ENCODE peak calls at places on chromosomes 12 and 14, in nine cellular contexts. One of them, this sample, is unnamed. For H3K4me1 and H3K9me3, the result is how much of the 10 kb centered on the place peaks cover.

GRCh38 chr12:23830210-23830609 is 119.3 kb downstream of the SOX5 start:
- DNase-seq in stomach: no peak
- DNase-seq in right lobe of liver: no peak
- DNase-seq in gastrocnemius medialis: no peak
- DNase-seq in PC-9: no peak
- DNase-seq in fibroblast of lung: no peak
- DNase-seq in GM23248: no peak
- DNase-seq in pancreas: no peak
- DNase-seq in neuronal stem cell: peak
- DNase-seq in this sample: no peak

GRCh38 chr12:87155616-87156015 is 873.6 kb downstream of the C12orf50 start:
- DNase-seq in stomach: no peak
- DNase-seq in GM23248: peak
- DNase-seq in pancreas: no peak
- DNase-seq in gastrocnemius medialis: no peak
- DNase-seq in PC-9: no peak
- DNase-seq in neuronal stem cell: no peak
- DNase-seq in fibroblast of lung: peak
- DNase-seq in right lobe of liver: no peak
- DNase-seq in this sample: no peak

GRCh38 chr14:92649934-92650545 is 98.4 kb downstream of the LGMN start:
- DNase-seq in neuronal stem cell: no peak
- DNase-seq in fibroblast of lung: peak
- DNase-seq in right lobe of liver: peak
- DNase-seq in gastrocnemius medialis: peak
- DNase-seq in PC-9: peak
- DNase-seq in pancreas: no peak
- DNase-seq in stomach: peak
- DNase-seq in GM23248: peak
- DNase-seq in this sample: peak

GRCh38 chr12:31507966-31508365 is 83.0 kb downstream of the DENND5B start:
- DNase-seq in PC-9: no peak
- DNase-seq in neuronal stem cell: no peak
- DNase-seq in pancreas: no peak
- DNase-seq in stomach: no peak
- DNase-seq in fibroblast of lung: peak
- DNase-seq in GM23248: peak
- DNase-seq in right lobe of liver: no peak
- DNase-seq in gastrocnemius medialis: no peak
- DNase-seq in this sample: no peak

GRCh38 chr12:25529738-25530137 is 23.3 kb downstream of the LMNTD1 start:
- DNase-seq in PC-9: no peak
- DNase-seq in stomach: no peak
- DNase-seq in pancreas: no peak
- DNase-seq in GM23248: peak
- DNase-seq in neuronal stem cell: no peak
- DNase-seq in right lobe of liver: no peak
- DNase-seq in gastrocnemius medialis: no peak
- DNase-seq in fibroblast of lung: peak
- DNase-seq in this sample: no peak

GRCh38 chr14:99753225-99754140 is 39.7 kb upstream of the EML1 start:
- DNase-seq in GM23248: peak
- DNase-seq in fibroblast of lung: no peak
- DNase-seq in stomach: no peak
- DNase-seq in neuronal stem cell: no peak
- DNase-seq in right lobe of liver: peak
- DNase-seq in PC-9: no peak
- DNase-seq in pancreas: peak
- DNase-seq in gastrocnemius medialis: no peak
- DNase-seq in this sample: no peak

GRCh38 chr14:28300356-28300755 is 466.2 kb upstream of the FOXG1 start:
- DNase-seq in fibroblast of lung: no peak
- DNase-seq in pancreas: no peak
- DNase-seq in GM23248: no peak
- DNase-seq in neuronal stem cell: no peak
- DNase-seq in right lobe of liver: no peak
- DNase-seq in PC-9: no peak
- DNase-seq in gastrocnemius medialis: no peak
- DNase-seq in stomach: no peak
- DNase-seq in this sample: no peak

GRCh38 chr12:6772331-6772695 is at the start of gene LAG3:
- DNase-seq in neuronal stem cell: no peak
- DNase-seq in PC-9: no peak
- DNase-seq in gastrocnemius medialis: no peak
- DNase-seq in fibroblast of lung: no peak
- DNase-seq in pancreas: no peak
- DNase-seq in stomach: no peak
- DNase-seq in right lobe of liver: peak
- DNase-seq in GM23248: no peak
- DNase-seq in this sample: no peak

GRCh38 chr14:29749327-29749726 is 178.3 kb downstream of the PRKD1 start:
- DNase-seq in stomach: no peak
- DNase-seq in GM23248: peak
- DNase-seq in pancreas: no peak
- DNase-seq in fibroblast of lung: peak
- DNase-seq in PC-9: no peak
- DNase-seq in neuronal stem cell: no peak
- DNase-seq in right lobe of liver: no peak
- DNase-seq in gastrocnemius medialis: no peak
- DNase-seq in this sample: no peak

GRCh38 chr14:55071870-55072640 is 20.6 kb downstream of the MAPK1IP1L start:
- DNase-seq in gastrocnemius medialis: no peak
- DNase-seq in stomach: no peak
- DNase-seq in neuronal stem cell: no peak
- DNase-seq in fibroblast of lung: peak
- DNase-seq in PC-9: no peak
- DNase-seq in right lobe of liver: no peak
- DNase-seq in pancreas: no peak
- DNase-seq in GM23248: peak
- DNase-seq in this sample: peak

GRCh38 chr12:642633-643477 is 20.4 kb downstream of the NINJ2 start:
- DNase-seq in neuronal stem cell: peak
- DNase-seq in stomach: peak
- DNase-seq in fibroblast of lung: peak
- DNase-seq in right lobe of liver: peak
- DNase-seq in pancreas: peak
- DNase-seq in gastrocnemius medialis: peak
- DNase-seq in GM23248: peak
- DNase-seq in PC-9: peak
- DNase-seq in this sample: peak

GRCh38 chr12:113093409-113094101 is 37.0 kb downstream of the DTX1 start:
- DNase-seq in fibroblast of lung: no peak
- DNase-seq in stomach: no peak
- DNase-seq in GM23248: no peak
- DNase-seq in right lobe of liver: no peak
- DNase-seq in neuronal stem cell: no peak
- DNase-seq in PC-9: no peak
- DNase-seq in gastrocnemius medialis: no peak
- DNase-seq in pancreas: no peak
- DNase-seq in this sample: no peak

GRCh38 chr12:113089839-113090238 is 33.3 kb downstream of the DTX1 start:
- DNase-seq in neuronal stem cell: no peak
- DNase-seq in pancreas: no peak
- DNase-seq in PC-9: no peak
- DNase-seq in stomach: no peak
- DNase-seq in right lobe of liver: no peak
- DNase-seq in GM23248: no peak
- DNase-seq in fibroblast of lung: no peak
- DNase-seq in gastrocnemius medialis: no peak
- DNase-seq in this sample: no peak

GRCh38 chr12:113090740-113091139 is 34.2 kb downstream of the DTX1 start:
- DNase-seq in fibroblast of lung: no peak
- DNase-seq in right lobe of liver: no peak
- DNase-seq in GM23248: no peak
- DNase-seq in gastrocnemius medialis: no peak
- DNase-seq in pancreas: no peak
- DNase-seq in neuronal stem cell: no peak
- DNase-seq in PC-9: no peak
- DNase-seq in stomach: no peak
- DNase-seq in this sample: no peak

GRCh38 chr12:113092478-113093408 is 36.2 kb downstream of the DTX1 start:
- DNase-seq in gastrocnemius medialis: no peak
- DNase-seq in GM23248: peak
- DNase-seq in PC-9: peak
- DNase-seq in stomach: peak
- DNase-seq in fibroblast of lung: no peak
- DNase-seq in pancreas: no peak
- DNase-seq in right lobe of liver: no peak
- DNase-seq in neuronal stem cell: peak
- DNase-seq in this sample: peak

GRCh38 chr12:113091506-113091905 is 35.0 kb downstream of the DTX1 start:
- DNase-seq in pancreas: no peak
- DNase-seq in right lobe of liver: no peak
- DNase-seq in gastrocnemius medialis: no peak
- DNase-seq in stomach: no peak
- DNase-seq in neuronal stem cell: no peak
- DNase-seq in fibroblast of lung: no peak
- DNase-seq in GM23248: no peak
- DNase-seq in PC-9: no peak
- DNase-seq in this sample: no peak
- H3K4me1 ChIP-seq in pancreas: under half
- H3K4me1 ChIP-seq in right lobe of liver: under half
- H3K4me1 ChIP-seq in gastrocnemius medialis: under half
- H3K4me1 ChIP-seq in stomach: under half
- H3K4me1 ChIP-seq in neuronal stem cell: under half
- H3K4me1 ChIP-seq in fibroblast of lung: under half
- H3K4me1 ChIP-seq in GM23248: under half
- H3K4me1 ChIP-seq in PC-9: under half
- H3K4me1 ChIP-seq in this sample: under half

DNA sequence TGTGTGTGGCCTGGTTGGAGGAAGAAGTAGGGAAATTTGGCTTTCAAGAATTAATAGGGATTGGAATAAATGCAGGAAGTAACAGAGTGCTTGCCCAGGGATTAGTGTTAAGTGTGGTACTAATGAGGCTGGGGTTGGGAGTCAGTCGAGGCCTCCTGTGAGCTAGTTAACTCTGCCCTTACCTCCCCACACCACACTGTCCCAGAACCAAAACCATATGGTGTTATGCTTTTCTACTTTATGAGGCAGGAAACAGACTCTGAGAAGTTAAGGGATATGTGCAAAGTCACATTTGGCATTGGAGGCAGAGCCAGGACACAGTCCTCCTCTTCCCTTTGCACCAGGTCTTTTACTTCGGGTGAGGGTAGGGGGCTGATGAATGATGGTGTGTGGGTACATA is 41.8 kb downstream of the PELI2 start:
- DNase-seq in stomach: no peak
- DNase-seq in neuronal stem cell: no peak
- DNase-seq in GM23248: no peak
- DNase-seq in gastrocnemius medialis: no peak
- DNase-seq in fibroblast of lung: no peak
- DNase-seq in right lobe of liver: no peak
- DNase-seq in PC-9: no peak
- DNase-seq in pancreas: no peak
- DNase-seq in this sample: no peak
- H3K9me3 ChIP-seq in stomach: under half
- H3K9me3 ChIP-seq in neuronal stem cell: under half
- H3K9me3 ChIP-seq in GM23248: under half
- H3K9me3 ChIP-seq in gastrocnemius medialis: under half
- H3K9me3 ChIP-seq in fibroblast of lung: under half
- H3K9me3 ChIP-seq in right lobe of liver: under half
- H3K9me3 ChIP-seq in PC-9: under half
- H3K9me3 ChIP-seq in pancreas: under half
- H3K9me3 ChIP-seq in this sample: under half

GRCh38 chr12:106976668-106977067 is 10.3 kb downstream of the MTERF2 start:
- DNase-seq in gastrocnemius medialis: no peak
- DNase-seq in right lobe of liver: no peak
- DNase-seq in stomach: no peak
- DNase-seq in pancreas: no peak
- DNase-seq in neuronal stem cell: no peak
- DNase-seq in GM23248: no peak
- DNase-seq in fibroblast of lung: peak
- DNase-seq in PC-9: no peak
- DNase-seq in this sample: no peak

GRCh38 chr12:106974525-106974924 is 12.4 kb downstream of the MTERF2 start:
- DNase-seq in pancreas: no peak
- DNase-seq in right lobe of liver: no peak
- DNase-seq in fibroblast of lung: no peak
- DNase-seq in GM23248: no peak
- DNase-seq in PC-9: no peak
- DNase-seq in gastrocnemius medialis: no peak
- DNase-seq in neuronal stem cell: no peak
- DNase-seq in stomach: no peak
- DNase-seq in this sample: no peak

GRCh38 chr12:106975098-106975497 is 11.8 kb downstream of the MTERF2 start:
- DNase-seq in gastrocnemius medialis: no peak
- DNase-seq in neuronal stem cell: no peak
- DNase-seq in right lobe of liver: no peak
- DNase-seq in stomach: no peak
- DNase-seq in GM23248: no peak
- DNase-seq in pancreas: no peak
- DNase-seq in fibroblast of lung: no peak
- DNase-seq in PC-9: no peak
- DNase-seq in this sample: no peak

GRCh38 chr12:106978035-106978800 is 8.7 kb downstream of the MTERF2 start:
- DNase-seq in gastrocnemius medialis: no peak
- DNase-seq in pancreas: peak
- DNase-seq in fibroblast of lung: peak
- DNase-seq in GM23248: peak
- DNase-seq in stomach: peak
- DNase-seq in neuronal stem cell: no peak
- DNase-seq in right lobe of liver: peak
- DNase-seq in PC-9: no peak
- DNase-seq in this sample: peak

DNA sequence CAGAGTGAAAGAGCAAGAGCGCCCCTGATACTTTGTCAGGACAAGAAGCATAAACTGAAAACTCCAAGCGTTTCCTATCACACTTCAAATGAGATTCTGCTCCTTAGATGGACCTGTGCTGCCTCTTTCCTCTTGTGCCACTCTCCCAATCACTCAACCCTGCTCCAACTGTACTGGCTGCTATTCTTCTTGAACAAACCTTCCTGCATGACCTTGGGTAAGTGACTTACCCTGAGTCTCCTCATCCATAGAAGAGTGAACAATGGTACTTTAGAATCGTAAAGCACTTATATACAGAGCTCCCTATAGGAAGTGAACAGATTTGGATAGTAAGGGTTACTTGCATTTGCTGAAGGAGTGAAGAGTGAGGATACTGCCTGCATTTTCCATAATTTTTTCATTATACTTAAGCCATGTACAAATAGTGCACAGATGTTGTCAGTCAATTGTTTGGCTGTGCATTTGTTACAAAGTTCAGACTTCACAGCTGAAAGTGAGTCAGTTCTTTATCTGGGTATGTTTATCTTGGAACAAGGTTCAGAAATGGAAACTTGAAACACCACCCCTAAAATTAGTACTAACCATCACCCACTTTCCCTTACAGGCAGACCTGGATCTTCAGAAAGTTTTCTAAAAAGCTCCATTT is 10.8 kb downstream of the MTERF2 start:
- DNase-seq in PC-9: no peak
- DNase-seq in neuronal stem cell: no peak
- DNase-seq in pancreas: no peak
- DNase-seq in fibroblast of lung: peak
- DNase-seq in right lobe of liver: no peak
- DNase-seq in stomach: no peak
- DNase-seq in gastrocnemius medialis: no peak
- DNase-seq in GM23248: peak
- DNase-seq in this sample: no peak
- H3K27ac ChIP-seq in PC-9: no peak
- H3K27ac ChIP-seq in neuronal stem cell: no peak
- H3K27ac ChIP-seq in pancreas: peak
- H3K27ac ChIP-seq in fibroblast of lung: peak
- H3K27ac ChIP-seq in right lobe of liver: peak
- H3K27ac ChIP-seq in stomach: peak
- H3K27ac ChIP-seq in gastrocnemius medialis: peak
- H3K27ac ChIP-seq in GM23248: peak
- H3K27ac ChIP-seq in this sample: peak

GRCh38 chr12:121786441-121786825 is 7.1 kb downstream of the RHOF start:
- DNase-seq in gastrocnemius medialis: peak
- DNase-seq in neuronal stem cell: no peak
- DNase-seq in right lobe of liver: peak
- DNase-seq in stomach: peak
- DNase-seq in fibroblast of lung: peak
- DNase-seq in pancreas: no peak
- DNase-seq in GM23248: peak
- DNase-seq in PC-9: peak
- DNase-seq in this sample: no peak
- H3K4me1 ChIP-seq in gastrocnemius medialis: under half
- H3K4me1 ChIP-seq in neuronal stem cell: under half
- H3K4me1 ChIP-seq in right lobe of liver: under half
- H3K4me1 ChIP-seq in stomach: half or more
- H3K4me1 ChIP-seq in fibroblast of lung: under half
- H3K4me1 ChIP-seq in pancreas: under half
- H3K4me1 ChIP-seq in GM23248: under half
- H3K4me1 ChIP-seq in PC-9: half or more
- H3K4me1 ChIP-seq in this sample: under half